ENCODE peak calls at places on chromosome 11, in four cellular contexts. U, J, P and B are unnamed samples.

GRCh38 chr11:117282956-117283355 is 8.2 kb upstream of the BACE1-AS start:
- DNase-seq in U (no peak), J (no peak), P (no peak), B (no peak)

GRCh38 chr11:130629039-130629438 is 180.6 kb downstream of the ADAMTS15 start:
- DNase-seq in J (no peak), U (no peak), P (no peak), B (no peak)

GRCh38 chr11:81165164-81165563 is 1568.5 kb downstream of the FAM181B start:
- DNase-seq in P (no peak), U (no peak), J (no peak), B (no peak)

GRCh38 chr11:112113539-112114457 is 27.1 kb downstream of the SDHD start:
- DNase-seq in J (no peak), U (peak; percentile 80), P (peak; percentile 76), B (peak; percentile 66)

GRCh38 chr11:117875397-117876048 is 935 bp downstream of the FXYD6 start:
- DNase-seq in J (no peak), U (peak; percentile 29), P (no peak), B (no peak)

GRCh38 chr11:111918390-111919256 is at the start of gene C11orf52:
- DNase-seq in J (peak; percentile 94), U (peak; percentile 31), P (peak; percentile 60), B (peak; percentile 37)

GRCh38 chr11:85694385-85694980 is 8.5 kb upstream of the CCDC89 start:
- DNase-seq in J (no peak), P (peak; percentile 70), U (peak; percentile 47), B (peak; percentile 81)

GRCh38 chr11:68314886-68315580 is 2.6 kb downstream of the LRP5 start:
- DNase-seq in P (peak; percentile 38), U (peak; percentile 76), J (peak; percentile 64), B (peak; percentile 73)

GRCh38 chr11:100403817-100404216 is 283.3 kb upstream of the ARHGAP42 start:
- DNase-seq in P (peak; percentile 12), U (peak; percentile 49), J (peak; percentile 73), B (peak; percentile 56)

GRCh38 chr11:76646882-76647534 is 23.5 kb downstream of the LRRC32 start:
- DNase-seq in P (no peak), U (no peak), J (no peak), B (no peak)

GRCh38 chr11:128339721-128340271 is 247.6 kb downstream of the ETS1 start:
- DNase-seq in J (no peak), U (no peak), P (no peak), B (no peak)

GRCh38 chr11:71323876-71324526 is 71.6 kb upstream of the SHANK2 start:
- DNase-seq in P (no peak), U (no peak), J (peak; percentile 28), B (no peak)

GRCh38 chr11:33475999-33476398 is 218.8 kb downstream of the HIPK3 start:
- DNase-seq in P (peak; percentile 90), U (peak; percentile 32), J (no peak), B (peak; percentile 69)

GRCh38 chr11:131217313-131218297 is 152.8 kb upstream of the NTM start:
- DNase-seq in P (no peak), J (no peak), U (no peak), B (peak; percentile 11)

GRCh38 chr11:36002196-36002595 is 58.3 kb downstream of the LDLRAD3 start:
- DNase-seq in P (no peak), U (no peak), J (no peak), B (no peak)

GRCh38 chr11:113881856-113882255 is 6.5 kb upstream of the USP28 start:
- DNase-seq in U (no peak), P (no peak), J (peak; percentile 55), B (no peak)

GRCh38 chr11:64385953-64386704 is 27.2 kb downstream of the RPS6KA4 start:
- DNase-seq in U (peak; percentile 69), P (no peak), J (peak; percentile 71), B (peak; percentile 69)

GRCh38 chr11:122822241-122822640 is 16.1 kb upstream of the CRTAM start:
- DNase-seq in U (no peak), P (no peak), J (no peak), B (no peak)

GRCh38 chr11:46332568-46333128 is 14.6 kb upstream of the DGKZ start:
- DNase-seq in J (no peak), P (no peak), U (no peak), B (no peak)

GRCh38 chr11:63866211-63866610 is 27.3 kb downstream of the MARK2 start:
- DNase-seq in U (peak; percentile 76), P (peak; percentile 77), J (no peak), B (peak; percentile 62)

GRCh38 chr11:33721291-33721840 is 14.9 kb downstream of the CD59 start:
- DNase-seq in J (no peak), U (peak; percentile 83), P (peak; percentile 43), B (peak; percentile 80)

GRCh38 chr11:116596346-116597260 is 176.2 kb downstream of the BUD13 start:
- DNase-seq in U (no peak), J (peak; percentile 24), P (no peak), B (no peak)

GRCh38 chr11:8059571-8060011 is 21.4 kb upstream of the TUB start:
- DNase-seq in U (no peak), P (no peak), J (no peak), B (no peak)

GRCh38 chr11:9820260-9820659 is 156.4 kb downstream of the SWAP70 start:
- DNase-seq in J (no peak), P (no peak), U (no peak), B (no peak)

GRCh38 chr11:66846671-66847091 is 3.4 kb downstream of the RCE1 start:
- DNase-seq in P (no peak), U (no peak), J (peak; percentile 45), B (no peak)

GRCh38 chr11:118304809-118305248 is 299 bp downstream of the CD3E start:
- DNase-seq in P (no peak), J (no peak), U (no peak), B (no peak)

GRCh38 chr11:15775051-15775541 is 581.2 kb downstream of the SOX6 start:
- DNase-seq in P (peak; percentile 36), U (peak; percentile 59), J (no peak), B (peak; percentile 35)

GRCh38 chr11:90757851-90758494 is 535.1 kb upstream of the CHORDC1 start:
- DNase-seq in P (no peak), J (no peak), U (no peak), B (no peak)

GRCh38 chr11:33376331-33377099 is 119.3 kb downstream of the HIPK3 start:
- DNase-seq in U (no peak), J (no peak), P (peak; percentile 24), B (peak; percentile 35)

GRCh38 chr11:119024430-119025098 is 6.0 kb downstream of the TRAPPC4 start:
- DNase-seq in U (no peak), P (no peak), J (no peak), B (no peak)

GRCh38 chr11:63635762-63636465 is 21.7 kb upstream of the PLAAT3 start:
- DNase-seq in U (peak; percentile 71), J (peak; percentile 72), P (peak; percentile 80), B (peak; percentile 71)

GRCh38 chr11:131977231-131977630 is 606.8 kb downstream of the NTM start:
- DNase-seq in P (no peak), U (peak; percentile 54), J (no peak), B (no peak)

GRCh38 chr11:44609028-44609782 is 43.7 kb downstream of the CD82 start:
- DNase-seq in P (no peak), J (no peak), U (no peak), B (no peak)

GRCh38 chr11:116647305-116648080 is 125.3 kb downstream of the BUD13 start:
- DNase-seq in U (no peak), P (no peak), J (no peak), B (no peak)

DNA sequence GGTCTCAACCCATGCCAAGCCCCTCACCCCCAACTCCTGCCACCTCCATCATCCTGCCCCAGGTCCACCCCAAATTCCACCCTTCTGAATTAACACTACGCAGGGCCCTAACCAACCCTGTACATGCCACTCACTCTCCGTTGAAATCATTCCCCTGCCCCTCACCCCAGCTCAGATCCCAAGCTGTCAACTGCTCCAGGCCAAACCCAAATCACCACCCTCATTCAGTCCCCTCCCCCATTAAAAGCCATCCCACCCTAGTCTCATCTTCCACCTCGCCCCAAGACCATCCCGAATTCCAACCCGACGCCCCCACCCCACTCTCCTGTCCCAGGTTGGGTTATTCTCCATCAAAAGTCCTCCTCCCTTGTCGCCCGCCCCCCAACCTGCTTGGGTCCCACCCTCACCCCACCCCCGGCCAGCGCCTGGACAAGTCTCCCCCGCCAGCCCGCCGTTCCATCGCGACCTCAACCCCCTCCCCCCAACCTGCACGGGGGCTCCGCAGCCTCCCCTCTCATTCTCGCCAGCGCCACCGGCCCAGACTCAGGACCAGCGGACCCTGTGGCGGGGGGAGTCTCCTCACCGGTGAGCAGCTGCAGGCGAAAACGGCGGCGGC is 464 bp downstream of the FAM168A start:
- DNase-seq in U (peak; percentile 13), P (no peak), J (no peak), B (no peak)
- H3K4me1 ChIP-seq in U (peaks cover 9% of the 10 kb centered on the region), P (peaks cover 14% of the 10 kb centered on the region), J (peaks cover 5% of the 10 kb centered on the region), B (peaks cover 4% of the 10 kb centered on the region)

GRCh38 chr11:47501095-47501494 is 51.8 kb downstream of the CELF1 start:
- DNase-seq in J (no peak), P (no peak), U (no peak), B (no peak)
- H3K4me1 ChIP-seq in J (peaks cover 5% of the 10 kb centered on the region), P (peaks cover 44% of the 10 kb centered on the region), U (peaks cover 6% of the 10 kb centered on the region), B (no peaks in the 10 kb centered on the region)

GRCh38 chr11:47388697-47389576 is 10.6 kb upstream of the SPI1 start:
- DNase-seq in J (no peak), P (no peak), U (no peak), B (no peak)
- H3K4me1 ChIP-seq in J (no peaks in the 10 kb centered on the region), P (peaks cover 15% of the 10 kb centered on the region), U (peaks cover 18% of the 10 kb centered on the region), B (peaks cover 4% of the 10 kb centered on the region)

GRCh38 chr11:60916669-60917206 is 2.8 kb downstream of the TMEM109 start:
- DNase-seq in P (no peak), U (no peak), J (peak; percentile 24), B (no peak)
- H3K4me1 ChIP-seq in P (peaks cover 5% of the 10 kb centered on the region), U (peaks cover 26% of the 10 kb centered on the region), J (peaks cover 28% of the 10 kb centered on the region), B (peaks cover 12% of the 10 kb centered on the region)

GRCh38 chr11:82987997-82988396 is 83.7 kb downstream of the RAB30 start:
- DNase-seq in J (no peak), U (no peak), P (no peak), B (no peak)

GRCh38 chr11:82986491-82986890 is 85.0 kb downstream of the DDIAS start:
- DNase-seq in J (no peak), U (no peak), P (no peak), B (no peak)

GRCh38 chr11:82992219-82992618 is 79.5 kb downstream of the RAB30 start:
- DNase-seq in U (no peak), P (no peak), J (no peak), B (no peak)

GRCh38 chr11:82988936-82989627 is 82.6 kb downstream of the RAB30 start:
- DNase-seq in U (no peak), P (no peak), J (peak; percentile 58), B (no peak)

GRCh38 chr11:82989628-82990404 is 81.9 kb downstream of the RAB30 start:
- DNase-seq in J (no peak), U (no peak), P (no peak), B (no peak)
- H3K4me1 ChIP-seq in J (peaks cover 9% of the 10 kb centered on the region), U (no peaks in the 10 kb centered on the region), P (peaks cover 8% of the 10 kb centered on the region), B (peaks cover 7% of the 10 kb centered on the region)

DNA sequence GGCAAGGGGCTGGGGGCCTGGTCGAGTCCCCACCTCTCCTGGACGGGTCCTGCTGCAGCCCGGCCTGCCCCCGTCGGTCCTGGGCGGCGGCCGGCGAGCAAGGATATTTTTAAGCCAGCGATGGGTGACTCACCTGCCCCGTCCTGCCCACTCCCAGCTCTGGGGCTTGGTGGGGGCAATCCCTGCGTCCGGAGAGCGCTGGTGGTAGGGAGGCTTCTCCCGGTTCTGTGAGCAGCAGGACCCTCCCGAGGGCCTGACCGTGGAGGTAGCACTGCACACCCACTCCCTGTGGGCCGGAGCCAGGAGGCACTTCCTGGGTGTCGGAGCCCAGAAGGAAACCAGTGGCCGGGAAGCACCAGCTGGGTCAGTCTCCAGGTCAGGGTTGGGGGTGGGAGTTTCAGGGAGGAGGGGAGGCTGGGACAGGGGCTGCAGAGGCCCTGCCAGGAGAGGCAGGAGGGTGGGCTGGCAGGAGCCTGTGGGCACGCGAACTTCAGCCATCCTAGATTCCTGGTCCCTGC is 467 bp downstream of the EPS8L2 start:
- DNase-seq in J (no peak), P (peak; percentile 22), U (peak; percentile 53), B (peak; percentile 54)
- H3K4me1 ChIP-seq in J (peaks cover 54% of the 10 kb centered on the region), P (peaks cover 13% of the 10 kb centered on the region), U (peaks cover 76% of the 10 kb centered on the region), B (peaks cover 11% of the 10 kb centered on the region)